ENCODE peak calls at places on chromosomes 12 and 14, in nine cellular contexts. I is mesendoderm; E is body of pancreas; H is left cardiac atrium; U is epithelial cell of proximal tubule; C is AG08395; G is SW480; X is non-pigmented ciliary epithelial cell; P is stimulated activated CD8-positive, alpha-beta memory T cell treated with anti-CD3 and anti-CD28 coated beads, Interleukin-2, amount 100 ng/mL, for 48 hours. Q is an unnamed sample.

GRCh38 chr14:104189629-104190335 is 51.4 kb downstream of the KIF26A start:
- DNase-seq in P (no peak), I (no peak), G (no peak), X (no peak), E (no peak), C (no peak), U (no peak), H (no peak), Q (no peak)

GRCh38 chr14:51873221-51873893 is 12.9 kb downstream of the GNG2 start:
- DNase-seq in U (peak), H (no peak), P (no peak), G (no peak), I (peak), E (no peak), C (peak), X (peak), Q (peak)

GRCh38 chr14:105455766-105456660 is 18.6 kb upstream of the CRIP2 start:
- DNase-seq in X (no peak), I (no peak), C (no peak), E (no peak), H (peak), G (no peak), U (no peak), P (no peak), Q (no peak)

GRCh38 chr12:10753066-10753465 is 29.9 kb upstream of the YBX3 start:
- DNase-seq in G (no peak), X (peak), E (no peak), I (no peak), P (no peak), C (peak), U (peak), H (no peak), Q (no peak)

GRCh38 chr12:23795494-23795893 is 154.0 kb downstream of the SOX5 start:
- DNase-seq in H (no peak), G (no peak), P (no peak), C (no peak), I (no peak), E (no peak), X (no peak), U (no peak), Q (no peak)

GRCh38 chr14:104806625-104807465 is 5.9 kb downstream of the ZBTB42 start:
- DNase-seq in G (no peak), H (no peak), E (no peak), C (no peak), X (no peak), I (no peak), P (no peak), U (no peak), Q (no peak)

GRCh38 chr12:74449872-74450271 is 87.8 kb upstream of the ATXN7L3B start:
- DNase-seq in X (peak), E (no peak), G (no peak), I (peak), C (peak), P (no peak), H (no peak), U (peak), Q (peak)

GRCh38 chr12:85575115-85576096 is 260.8 kb downstream of the RASSF9 start:
- DNase-seq in H (peak), I (peak), G (peak), C (peak), X (peak), E (peak), P (no peak), U (peak), Q (peak)

GRCh38 chr12:41983896-41984295 is 160.8 kb downstream of the GXYLT1 start:
- DNase-seq in H (no peak), U (no peak), C (no peak), X (no peak), P (no peak), G (peak), I (no peak), E (no peak), Q (no peak)

GRCh38 chr12:41190360-41190759 is 2.2 kb downstream of the PDZRN4 start:
- DNase-seq in P (no peak), G (peak), E (no peak), C (no peak), U (no peak), I (peak), H (no peak), X (peak), Q (peak)

GRCh38 chr14:31787377-31787776 is 226.2 kb downstream of the NUBPL start:
- DNase-seq in U (peak), X (no peak), G (peak), E (no peak), P (no peak), I (no peak), H (no peak), C (no peak), Q (peak)

GRCh38 chr12:101939856-101940265 is 62.5 kb downstream of the DRAM1 start:
- DNase-seq in U (no peak), P (no peak), I (peak), E (peak), C (peak), X (no peak), G (peak), H (peak), Q (peak)

GRCh38 chr14:49861581-49861922 is 9.0 kb upstream of the NEMF start:
- DNase-seq in G (peak), I (peak), X (peak), P (peak), C (peak), H (peak), E (peak), U (peak), Q (peak)

GRCh38 chr12:84113666-84114065 is 798.9 kb downstream of the SLC6A15 start:
- DNase-seq in C (no peak), P (no peak), U (no peak), H (no peak), X (no peak), E (no peak), I (no peak), G (no peak), Q (no peak)

GRCh38 chr12:95177201-95177768 is 40.0 kb downstream of the FGD6 start:
- DNase-seq in E (no peak), G (no peak), H (no peak), P (no peak), I (no peak), U (no peak), C (no peak), X (no peak), Q (no peak)

GRCh38 chr12:131117438-131118245 is 163.9 kb downstream of the ADGRD1 start:
- DNase-seq in G (no peak), P (no peak), X (no peak), H (no peak), E (no peak), I (no peak), C (no peak), U (no peak), Q (no peak)

GRCh38 chr12:461425-461824 is 1.7 kb downstream of the B4GALNT3 start:
- DNase-seq in C (no peak), E (no peak), G (peak), U (no peak), I (no peak), H (no peak), X (no peak), P (no peak), Q (no peak)